ENCODE peak calls at places on chromosomes 1 and 21, in six cellular contexts. B, K, N, Q, I and F are unnamed samples. For H3K4me1, the result is how much of the 10 kb centered on the place peaks cover.

GRCh38 chr1:213014642-213015041 is 1.0 kb downstream of the ANGEL2 start:
- DNase-seq in B (no peak), K (no peak), N (no peak), Q (no peak), I (no peak), F (no peak)

GRCh38 chr1:81119319-81119718 is 681.4 kb upstream of the ADGRL2 start:
- DNase-seq in B (no peak), K (no peak), N (no peak), Q (no peak), I (no peak), F (no peak)

GRCh38 chr1:23563003-23563402 is 3.7 kb upstream of the ID3 start:
- DNase-seq in B (no peak), K (peak), N (no peak), Q (no peak), I (no peak), F (no peak)

GRCh38 chr1:31041529-31041928 is 24.0 kb downstream of the PUM1 start:
- DNase-seq in B (no peak), K (no peak), N (no peak), Q (no peak), I (no peak), F (no peak)

GRCh38 chr1:203638914-203639313 is 12.3 kb downstream of the ATP2B4 start:
- DNase-seq in B (no peak), K (peak), N (no peak), Q (no peak), I (no peak), F (no peak)

GRCh38 chr1:1090424-1091343 is 16.6 kb upstream of the RNF223 start:
- DNase-seq in B (peak), K (no peak), N (peak), Q (no peak), I (no peak), F (no peak)

GRCh38 chr1:5976726-5977493 is 15.3 kb downstream of the NPHP4 start:
- DNase-seq in B (no peak), K (peak), N (peak), Q (no peak), I (no peak), F (no peak)

GRCh38 chr21:29436143-29436542 is 137.4 kb downstream of the BACH1 start:
- DNase-seq in B (no peak), K (no peak), N (peak), Q (no peak), I (no peak), F (no peak)

GRCh38 chr1:204080163-204080903 is 7.4 kb downstream of the SOX13 start:
- DNase-seq in B (peak), K (peak), N (peak), Q (peak), I (no peak), F (peak)

GRCh38 chr1:113027449-113027848 is 45.5 kb upstream of the LRIG2 start:
- DNase-seq in B (peak), K (no peak), N (no peak), Q (no peak), I (no peak), F (no peak)

GRCh38 chr1:240888039-240888786 is 276.3 kb upstream of the GREM2 start:
- DNase-seq in B (peak), K (no peak), N (no peak), Q (no peak), I (no peak), F (no peak)

GRCh38 chr1:114258633-114259032 is 105.0 kb upstream of the SYT6 start:
- DNase-seq in B (no peak), K (no peak), N (no peak), Q (no peak), I (no peak), F (no peak)

GRCh38 chr1:74513396-74513795 is 985 bp upstream of the LRRC53 start:
- DNase-seq in B (no peak), K (no peak), N (no peak), Q (no peak), I (no peak), F (no peak)

GRCh38 chr1:211135342-211135950 is 1.5 kb upstream of the KCNH1 start:
- DNase-seq in B (no peak), K (no peak), N (no peak), Q (no peak), I (no peak), F (no peak)

GRCh38 chr1:111624382-111624781 is 4.8 kb downstream of the RAP1A start:
- DNase-seq in B (no peak), K (no peak), N (no peak), Q (no peak), I (no peak), F (no peak)

GRCh38 chr1:54919367-54920359 is 32.7 kb upstream of the DHCR24 start:
- DNase-seq in B (no peak), K (no peak), N (no peak), Q (no peak), I (no peak), F (no peak)

GRCh38 chr1:54331091-54331772 is 75.0 kb downstream of the SSBP3 start:
- DNase-seq in B (no peak), K (no peak), N (no peak), Q (no peak), I (no peak), F (no peak)

GRCh38 chr1:115701090-115701489 is 59.3 kb downstream of the VANGL1 start:
- DNase-seq in B (no peak), K (no peak), N (no peak), Q (no peak), I (no peak), F (no peak)

GRCh38 chr1:195740862-195741261 is 867.4 kb downstream of the KCNT2 start:
- DNase-seq in B (no peak), K (no peak), N (no peak), Q (no peak), I (no peak), F (no peak)

GRCh38 chr1:236673284-236673919 is 12.9 kb upstream of the ACTN2 start:
- DNase-seq in B (no peak), K (no peak), N (no peak), Q (no peak), I (no peak), F (no peak)

GRCh38 chr1:20087668-20088067 is 17.7 kb downstream of the PLA2G5 start:
- DNase-seq in B (no peak), K (no peak), N (no peak), Q (no peak), I (no peak), F (no peak)

GRCh38 chr1:245155186-245156040 is 628 bp downstream of the KIF26B start:
- DNase-seq in B (no peak), K (no peak), N (no peak), Q (no peak), I (peak), F (no peak)

GRCh38 chr1:62613890-62614289 is 16.6 kb downstream of the ANGPTL3 start:
- DNase-seq in B (no peak), K (no peak), N (no peak), Q (no peak), I (no peak), F (no peak)

GRCh38 chr1:155070721-155071556 is 7.4 kb downstream of the EFNA4 start:
- DNase-seq in B (peak), K (peak), N (peak), Q (peak), I (peak), F (peak)

GRCh38 chr1:208654241-208654640 is 410.1 kb upstream of the PLXNA2 start:
- DNase-seq in B (no peak), K (no peak), N (no peak), Q (no peak), I (no peak), F (no peak)

GRCh38 chr21:40054403-40054802 is 187.2 kb downstream of the PCP4 start:
- DNase-seq in B (no peak), K (peak), N (no peak), Q (peak), I (peak), F (no peak)

GRCh38 chr1:91846007-91846620 is 39.8 kb downstream of the TGFBR3 start:
- DNase-seq in B (no peak), K (peak), N (no peak), Q (no peak), I (peak), F (no peak)

GRCh38 chr1:208747979-208748378 is 503.8 kb upstream of the PLXNA2 start:
- DNase-seq in B (no peak), K (no peak), N (no peak), Q (no peak), I (no peak), F (no peak)

GRCh38 chr21:45959182-45959581 is 22.4 kb upstream of the COL6A1 start:
- DNase-seq in B (no peak), K (peak), N (no peak), Q (no peak), I (no peak), F (no peak)

GRCh38 chr1:93552751-93553455 is 105.0 kb downstream of the FNBP1L start:
- DNase-seq in B (no peak), K (no peak), N (no peak), Q (no peak), I (no peak), F (no peak)

GRCh38 chr1:6343506-6344405 is 49.8 kb downstream of the ACOT7 start:
- DNase-seq in B (no peak), K (peak), N (no peak), Q (peak), I (peak), F (peak)

GRCh38 chr1:167775178-167775577 is 53.4 kb downstream of the MPZL1 start:
- DNase-seq in B (no peak), K (no peak), N (no peak), Q (no peak), I (no peak), F (no peak)

GRCh38 chr1:164868990-164869389 is 310.0 kb downstream of the PBX1 start:
- DNase-seq in B (no peak), K (no peak), N (no peak), Q (no peak), I (no peak), F (no peak)

GRCh38 chr1:175217674-175218073 is 25.1 kb upstream of the KIAA0040 start:
- DNase-seq in B (no peak), K (no peak), N (no peak), Q (no peak), I (no peak), F (no peak)

GRCh38 chr1:175219774-175220173 is 27.2 kb upstream of the KIAA0040 start:
- DNase-seq in B (no peak), K (no peak), N (no peak), Q (no peak), I (no peak), F (no peak)

GRCh38 chr1:175218132-175218531 is 25.6 kb upstream of the KIAA0040 start:
- DNase-seq in B (no peak), K (no peak), N (no peak), Q (no peak), I (no peak), F (no peak)

GRCh38 chr1:175218786-175219447 is 26.3 kb upstream of the KIAA0040 start:
- DNase-seq in B (no peak), K (no peak), N (no peak), Q (no peak), I (no peak), F (no peak)

DNA sequence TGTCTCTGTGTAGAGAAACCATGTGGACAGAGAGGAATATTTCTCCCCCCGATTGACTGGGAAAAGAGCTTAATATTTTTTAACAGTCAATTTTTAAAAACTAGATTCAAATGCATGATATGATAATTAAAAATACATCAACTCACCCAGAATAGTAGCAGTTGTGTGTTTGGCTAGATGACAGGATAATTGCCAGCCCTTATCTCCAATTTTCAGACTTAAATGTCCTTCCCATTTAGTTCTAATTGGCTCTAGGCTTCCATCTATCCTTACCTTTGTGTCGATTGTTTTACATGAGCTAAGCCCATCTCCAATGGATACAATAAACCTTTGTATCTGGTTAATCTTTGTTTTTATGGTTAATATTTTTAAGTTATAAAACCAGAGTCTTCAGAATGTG is 23.9 kb upstream of the KIAA0040 start:
- DNase-seq in B (no peak), K (no peak), N (no peak), Q (no peak), I (no peak), F (no peak)
- H3K4me1 ChIP-seq in B (under half), K (under half), N (under half), Q (under half), I (under half), F (under half)

DNA sequence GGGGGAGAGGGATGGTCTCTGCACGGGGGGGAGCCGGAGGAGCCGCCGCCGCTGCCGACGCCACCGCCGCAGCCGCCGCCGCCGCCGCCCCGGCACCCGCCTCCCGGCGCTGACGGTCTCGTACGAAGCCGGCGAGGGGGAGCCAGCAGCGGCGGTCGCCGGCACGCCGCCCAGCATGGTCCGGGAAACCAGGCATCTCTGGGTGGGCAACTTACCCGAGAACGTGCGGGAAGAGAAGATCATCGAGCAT is 311 bp downstream of the SPEN start:
- DNase-seq in B (no peak), K (no peak), N (no peak), Q (no peak), I (no peak), F (no peak)
- H3K4me1 ChIP-seq in B (under half), K (under half), N (half or more), Q (under half), I (under half), F (under half)

DNA sequence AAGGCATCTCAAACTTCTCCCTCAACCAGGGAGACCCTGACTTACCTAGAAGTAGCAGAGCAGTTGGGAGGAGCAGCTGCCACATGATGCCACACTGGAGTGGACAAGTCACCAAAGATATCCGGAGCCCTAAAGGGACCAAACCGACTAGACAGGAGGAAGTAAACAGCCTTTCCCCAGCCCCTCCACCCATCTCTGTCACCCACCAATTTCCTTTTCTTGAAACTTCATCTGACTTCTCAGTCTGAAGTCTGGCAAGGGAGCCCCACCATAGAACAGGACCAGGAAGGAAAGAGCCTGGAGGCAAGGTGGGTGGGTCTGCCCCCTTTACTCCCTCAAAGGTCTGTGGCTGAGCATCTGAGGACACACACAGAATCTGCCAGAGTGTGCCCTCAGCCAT is at the start of gene FCGR3A:
- DNase-seq in B (no peak), K (no peak), N (no peak), Q (no peak), I (no peak), F (no peak)
- H3K4me1 ChIP-seq in B (under half), K (under half), N (under half), Q (under half), I (under half), F (under half)

GRCh38 chr1:193973428-193973827 is 787.0 kb upstream of the B3GALT2 start:
- DNase-seq in B (no peak), K (no peak), N (no peak), Q (no peak), I (no peak), F (no peak)

GRCh38 chr1:193974286-193974798 is 787.9 kb upstream of the B3GALT2 start:
- DNase-seq in B (no peak), K (no peak), N (no peak), Q (no peak), I (no peak), F (no peak)

DNA sequence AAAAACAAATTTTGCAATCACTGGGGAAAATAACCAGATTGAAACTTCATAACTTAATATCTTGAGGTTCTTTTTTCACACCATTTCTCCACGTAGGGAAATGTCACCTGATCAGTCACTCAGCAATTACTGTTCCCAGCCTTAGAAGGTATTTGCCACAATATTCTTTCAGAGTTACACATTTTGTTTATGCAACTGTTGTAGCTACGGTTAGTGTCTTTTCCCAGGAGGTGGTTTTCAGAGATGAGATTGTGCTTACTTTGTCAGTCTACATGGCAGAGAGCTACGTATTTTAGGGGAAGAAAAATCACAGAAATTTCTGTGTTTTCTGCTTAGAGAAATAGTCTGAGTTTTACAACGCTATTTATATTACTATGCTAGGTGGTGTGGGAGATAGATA is 792.8 kb upstream of the B3GALT2 start:
- DNase-seq in B (no peak), K (no peak), N (no peak), Q (no peak), I (no peak), F (no peak)
- H3K4me1 ChIP-seq in B (under half), K (under half), N (under half), Q (under half), I (under half), F (under half)

GRCh38 chr1:12485231-12486172 is 132.5 kb downstream of the DHRS3 start:
- DNase-seq in B (peak), K (no peak), N (no peak), Q (no peak), I (no peak), F (no peak)
- H3K4me1 ChIP-seq in B (under half), K (under half), N (under half), Q (under half), I (under half), F (under half)

DNA sequence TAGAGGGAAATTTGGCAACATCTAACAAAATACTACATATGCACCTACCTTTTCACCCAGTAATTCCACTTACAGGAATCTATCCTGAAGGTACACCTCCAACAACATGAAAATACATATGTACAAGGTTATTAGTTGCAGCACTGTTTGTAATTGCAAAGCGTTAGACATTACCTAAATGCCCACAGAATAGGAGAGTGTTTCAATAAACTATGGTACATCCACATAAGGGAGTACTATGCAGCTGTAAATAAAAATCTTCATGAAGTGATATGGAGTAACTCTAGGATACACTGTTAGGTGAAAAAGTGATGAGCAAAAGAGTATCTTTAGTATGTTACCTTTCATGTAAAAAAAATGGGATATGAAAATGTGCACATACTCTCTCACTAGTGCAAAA is 126.1 kb downstream of the ACBD6 start:
- DNase-seq in B (no peak), K (no peak), N (no peak), Q (no peak), I (no peak), F (no peak)
- H3K4me1 ChIP-seq in B (under half), K (under half), N (under half), Q (under half), I (under half), F (under half)